ENCODE peak calls at places on chromosomes 13 and 19, in eight cellular contexts. L is fibroblast of lung; Y is endodermal cell; K is transverse colon; P is effector memory CD4-positive, alpha-beta T cell; G is IMR-90; U is colonic mucosa; R is CD8-positive, alpha-beta T cell. E is an unnamed sample.

GRCh38 chr19:3048190-3048533 is 14.1 kb downstream of the TLE5 start:
- DNase-seq in L (no peak), Y (no peak), K (no peak), P (no peak), G (no peak), U (no peak), R (no peak), E (no peak)

GRCh38 chr13:75417647-75418046 is 64.3 kb downstream of the TBC1D4 start:
- DNase-seq in L (no peak), Y (no peak), K (no peak), P (no peak), G (no peak), U (no peak), R (no peak), E (no peak)

GRCh38 chr13:20945952-20946383 is 43.4 kb upstream of the XPO4 start:
- DNase-seq in L (peak; percentile 20), Y (peak; percentile 67), K (peak; percentile 22), P (no peak), G (no peak), U (peak; percentile 18), R (no peak), E (no peak)

GRCh38 chr19:2251577-2252480 is 2.7 kb downstream of the AMH start:
- DNase-seq in L (peak; percentile 25), Y (no peak), K (no peak), P (no peak), G (no peak), U (no peak), R (peak; percentile 23), E (peak; percentile 41)

GRCh38 chr13:51564671-51565070 is 19.6 kb upstream of the WDFY2 start:
- DNase-seq in L (no peak), Y (no peak), K (no peak), P (no peak), G (no peak), U (no peak), R (no peak), E (no peak)

GRCh38 chr19:42079886-42080763 is 4.2 kb downstream of the ZNF574 start:
- DNase-seq in L (no peak), Y (no peak), K (no peak), P (no peak), G (no peak), U (no peak), R (no peak), E (no peak)

GRCh38 chr19:46205183-46205984 is 24.2 kb upstream of the IGFL1 start:
- DNase-seq in L (no peak), Y (no peak), K (no peak), P (no peak), G (no peak), U (no peak), R (no peak), E (no peak)

GRCh38 chr13:27170221-27170520 is 1.4 kb downstream of the USP12 start:
- DNase-seq in L (peak; percentile 79), Y (no peak), K (no peak), P (no peak), G (peak; percentile 84), U (no peak), R (no peak), E (no peak)

GRCh38 chr13:38763446-38764381 is 76.8 kb downstream of the FREM2 start:
- DNase-seq in L (peak; percentile 38), Y (peak; percentile 70), K (no peak), P (no peak), G (peak; percentile 33), U (no peak), R (no peak), E (no peak)

GRCh38 chr19:17495639-17496265 is 15.7 kb upstream of the PGLS start:
- DNase-seq in L (no peak), Y (peak; percentile 48), K (no peak), P (no peak), G (no peak), U (no peak), R (no peak), E (no peak)

GRCh38 chr13:28438598-28439334 is 56.2 kb downstream of the FLT1 start:
- DNase-seq in L (no peak), Y (peak; percentile 79), K (no peak), P (no peak), G (no peak), U (no peak), R (no peak), E (no peak)

GRCh38 chr19:14840206-14840605 is 5.2 kb upstream of the OR7A5 start:
- DNase-seq in L (no peak), Y (no peak), K (no peak), P (no peak), G (no peak), U (no peak), R (no peak), E (no peak)

GRCh38 chr19:13909430-13909829 is 3.4 kb downstream of the CC2D1A start:
- DNase-seq in L (no peak), Y (no peak), K (peak; percentile 76), P (no peak), G (no peak), U (peak; percentile 76), R (no peak), E (no peak)

GRCh38 chr13:60627071-60627686 is 230.2 kb downstream of the TDRD3 start:
- DNase-seq in L (peak; percentile 25), Y (peak; percentile 91), K (no peak), P (no peak), G (peak; percentile 3), U (no peak), R (no peak), E (no peak)

DNA sequence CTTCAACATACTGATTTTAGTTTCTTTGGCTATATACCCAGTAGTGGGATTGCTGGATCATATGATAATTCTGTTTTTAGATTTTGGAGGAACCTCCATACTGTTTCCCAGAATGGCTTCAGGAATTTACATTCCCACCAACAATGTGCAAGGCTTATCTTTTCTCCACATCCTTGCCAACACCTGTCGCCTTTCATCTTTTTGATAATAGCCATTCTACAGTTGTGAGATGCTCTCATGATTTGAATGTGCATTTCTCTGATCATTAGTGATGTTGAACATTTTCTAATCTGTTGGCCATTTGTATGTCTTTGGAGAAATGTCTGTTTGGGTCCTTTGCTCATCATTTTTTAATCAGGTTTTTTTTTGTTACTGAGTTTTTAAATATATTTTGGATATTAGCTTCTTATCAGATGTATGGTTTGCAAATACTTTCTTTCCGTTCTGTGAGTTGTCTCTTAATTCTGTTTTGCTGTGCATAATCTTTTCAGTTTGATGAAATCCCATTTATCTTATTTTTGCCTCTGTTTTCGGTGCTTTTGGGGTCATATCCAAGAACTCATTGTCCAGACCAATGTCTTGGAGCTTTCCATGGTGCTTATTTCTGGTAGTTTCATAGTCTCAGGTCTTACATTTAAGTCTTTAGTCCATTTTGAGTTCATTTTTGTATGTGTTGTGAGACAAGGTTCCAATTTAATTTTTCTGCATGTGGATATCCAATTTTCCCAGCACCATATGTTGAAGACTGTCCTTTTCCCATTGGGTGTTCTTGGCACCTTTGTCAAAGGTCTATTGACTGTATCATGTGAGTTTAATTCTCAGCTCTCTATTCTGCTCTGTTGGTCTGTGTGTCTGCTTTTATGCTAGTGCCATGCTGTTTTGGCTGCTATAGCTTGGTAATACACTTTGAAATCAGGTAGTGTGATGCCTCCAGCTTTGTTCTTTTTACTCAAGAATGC is 44.5 kb downstream of the ARHGEF7 start:
- DNase-seq in L (no peak), Y (no peak), K (no peak), P (no peak), G (no peak), U (no peak), R (no peak), E (no peak)
- H3K4me1 ChIP-seq in L (peaks cover 5% of the 10 kb centered on the region), Y (no peaks in the 10 kb centered on the region), K (peaks cover 13% of the 10 kb centered on the region), P (peaks cover 7% of the 10 kb centered on the region), G (peaks cover 4% of the 10 kb centered on the region), U (peaks cover 11% of the 10 kb centered on the region), R (peaks cover 9% of the 10 kb centered on the region), E (peaks cover 19% of the 10 kb centered on the region)

GRCh38 chr19:34276614-34277013 is 22.3 kb downstream of the GARRE1 start:
- DNase-seq in L (no peak), Y (no peak), K (no peak), P (no peak), G (no peak), U (no peak), R (no peak), E (no peak)

GRCh38 chr19:34273121-34273845 is 18.9 kb downstream of the GARRE1 start:
- DNase-seq in L (no peak), Y (no peak), K (no peak), P (no peak), G (no peak), U (no peak), R (no peak), E (no peak)

GRCh38 chr19:34274827-34275625 is 20.7 kb downstream of the GARRE1 start:
- DNase-seq in L (peak; percentile 97), Y (no peak), K (no peak), P (no peak), G (peak; percentile 96), U (no peak), R (no peak), E (no peak)

GRCh38 chr19:34275705-34276104 is 21.4 kb downstream of the GARRE1 start:
- DNase-seq in L (no peak), Y (no peak), K (no peak), P (no peak), G (no peak), U (no peak), R (no peak), E (no peak)

GRCh38 chr19:34274284-34274826 is 20.0 kb downstream of the GARRE1 start:
- DNase-seq in L (peak; percentile 71), Y (no peak), K (no peak), P (no peak), G (peak; percentile 26), U (no peak), R (no peak), E (no peak)
- H3K4me1 ChIP-seq in L (peaks cover 20% of the 10 kb centered on the region), Y (peaks cover 14% of the 10 kb centered on the region), K (peaks cover 16% of the 10 kb centered on the region), P (peaks cover 43% of the 10 kb centered on the region), G (peaks cover 36% of the 10 kb centered on the region), U (peaks cover 9% of the 10 kb centered on the region), R (peaks cover 66% of the 10 kb centered on the region), E (peaks cover 22% of the 10 kb centered on the region)

GRCh38 chr13:66700336-66700735 is 529.8 kb downstream of the PCDH9 start:
- DNase-seq in L (peak; percentile 65), Y (no peak), K (no peak), P (no peak), G (no peak), U (no peak), R (no peak), E (no peak)
- H3K4me1 ChIP-seq in L (no peaks in the 10 kb centered on the region), Y (no peaks in the 10 kb centered on the region), K (no peaks in the 10 kb centered on the region), P (no peaks in the 10 kb centered on the region), G (no peaks in the 10 kb centered on the region), U (no peaks in the 10 kb centered on the region), R (no peaks in the 10 kb centered on the region), E (no peaks in the 10 kb centered on the region)

GRCh38 chr19:39828634-39829032 is 5.3 kb downstream of the DYRK1B start:
- DNase-seq in L (no peak), Y (no peak), K (no peak), P (no peak), G (no peak), U (no peak), R (no peak), E (no peak)

GRCh38 chr19:39830847-39831246 is 3.1 kb downstream of the DYRK1B start:
- DNase-seq in L (no peak), Y (no peak), K (no peak), P (no peak), G (no peak), U (no peak), R (no peak), E (no peak)

GRCh38 chr19:39830406-39830805 is 3.6 kb downstream of the DYRK1B start:
- DNase-seq in L (no peak), Y (no peak), K (no peak), P (no peak), G (no peak), U (no peak), R (no peak), E (no peak)

GRCh38 chr19:39828015-39828633 is 5.8 kb downstream of the DYRK1B start:
- DNase-seq in L (no peak), Y (no peak), K (peak; percentile 38), P (no peak), G (no peak), U (no peak), R (peak; percentile 42), E (no peak)

GRCh38 chr19:39829702-39830275 is 4.2 kb downstream of the DYRK1B start:
- DNase-seq in L (no peak), Y (no peak), K (no peak), P (no peak), G (peak; percentile 34), U (no peak), R (no peak), E (no peak)
- H3K4me1 ChIP-seq in L (peaks cover 10% of the 10 kb centered on the region), Y (no peaks in the 10 kb centered on the region), K (peaks cover 14% of the 10 kb centered on the region), P (peaks cover 18% of the 10 kb centered on the region), G (peaks cover 10% of the 10 kb centered on the region), U (peaks cover 4% of the 10 kb centered on the region), R (peaks cover 33% of the 10 kb centered on the region), E (peaks cover 32% of the 10 kb centered on the region)

E was measured in naive thymus-derived CD4-positive, alpha-beta T cell.